ENCODE peak calls at places on chromosomes 5 and 9, in five cellular contexts. One of them, this sample, is unnamed.
A peak's percentile ranks its signal among the peaks of the same experiment; 100 is the strongest.

GRCh38 chr5:37789991-37790390 is 49.9 kb downstream of the GDNF start:
- DNase-seq in left lung: no peak
- DNase-seq in choroid plexus epithelial cell: peak; percentile 47
- DNase-seq in sigmoid colon: no peak
- DNase-seq in HFFc6: peak; percentile 41
- DNase-seq in this sample: no peak

GRCh38 chr9:125632321-125633115 is 74.5 kb downstream of the MAPKAP1 start:
- DNase-seq in choroid plexus epithelial cell: no peak
- DNase-seq in HFFc6: peak; percentile 62
- DNase-seq in left lung: no peak
- DNase-seq in sigmoid colon: no peak
- DNase-seq in this sample: no peak

GRCh38 chr5:178083942-178084341 is 29.4 kb upstream of the N4BP3 start:
- DNase-seq in left lung: no peak
- DNase-seq in choroid plexus epithelial cell: no peak
- DNase-seq in HFFc6: peak; percentile 4
- DNase-seq in sigmoid colon: no peak
- DNase-seq in this sample: no peak

GRCh38 chr5:6849569-6849968 is 136.3 kb downstream of the TENT4A start:
- DNase-seq in sigmoid colon: no peak
- DNase-seq in left lung: no peak
- DNase-seq in HFFc6: no peak
- DNase-seq in choroid plexus epithelial cell: no peak
- DNase-seq in this sample: no peak

GRCh38 chr5:1490360-1490759 is 33.4 kb downstream of the LPCAT1 start:
- DNase-seq in left lung: no peak
- DNase-seq in HFFc6: no peak
- DNase-seq in choroid plexus epithelial cell: no peak
- DNase-seq in sigmoid colon: no peak
- DNase-seq in this sample: no peak

GRCh38 chr9:127938298-127938690 is 640 bp upstream of the DPM2 start:
- DNase-seq in HFFc6: no peak
- DNase-seq in choroid plexus epithelial cell: no peak
- DNase-seq in left lung: no peak
- DNase-seq in sigmoid colon: no peak
- DNase-seq in this sample: no peak

GRCh38 chr9:137308102-137308619 is 6.1 kb upstream of the NRARP start:
- DNase-seq in HFFc6: no peak
- DNase-seq in left lung: no peak
- DNase-seq in choroid plexus epithelial cell: no peak
- DNase-seq in sigmoid colon: no peak
- DNase-seq in this sample: no peak

GRCh38 chr9:104173020-104173419 is 78.9 kb downstream of the SMC2 start:
- DNase-seq in HFFc6: no peak
- DNase-seq in left lung: no peak
- DNase-seq in choroid plexus epithelial cell: no peak
- DNase-seq in sigmoid colon: no peak
- DNase-seq in this sample: no peak

GRCh38 chr5:109242518-109242917 is 167.3 kb downstream of the PJA2 start:
- DNase-seq in choroid plexus epithelial cell: peak; percentile 14
- DNase-seq in left lung: no peak
- DNase-seq in HFFc6: no peak
- DNase-seq in sigmoid colon: no peak
- DNase-seq in this sample: no peak

GRCh38 chr9:86945868-86946711 is 1.2 kb downstream of the GAS1 start:
- DNase-seq in choroid plexus epithelial cell: peak; percentile 76
- DNase-seq in left lung: peak; percentile 40
- DNase-seq in sigmoid colon: peak; percentile 82
- DNase-seq in HFFc6: peak; percentile 72
- DNase-seq in this sample: peak; percentile 56

GRCh38 chr9:114938687-114939575 is 8.5 kb upstream of the TNFSF8 start:
- DNase-seq in left lung: no peak
- DNase-seq in sigmoid colon: no peak
- DNase-seq in HFFc6: no peak
- DNase-seq in choroid plexus epithelial cell: peak; percentile 51
- DNase-seq in this sample: no peak

GRCh38 chr5:160486573-160486972 is 64.9 kb downstream of the PTTG1 start:
- DNase-seq in choroid plexus epithelial cell: no peak
- DNase-seq in HFFc6: no peak
- DNase-seq in left lung: no peak
- DNase-seq in sigmoid colon: no peak
- DNase-seq in this sample: no peak

GRCh38 chr5:35319231-35320002 is 89.1 kb upstream of the PRLR start:
- DNase-seq in left lung: peak; percentile 77
- DNase-seq in choroid plexus epithelial cell: peak; percentile 40
- DNase-seq in HFFc6: no peak
- DNase-seq in sigmoid colon: peak; percentile 79
- DNase-seq in this sample: no peak

GRCh38 chr9:21381752-21382339 is 3.4 kb downstream of the IFNA2 start:
- DNase-seq in left lung: no peak
- DNase-seq in choroid plexus epithelial cell: no peak
- DNase-seq in sigmoid colon: no peak
- DNase-seq in HFFc6: no peak
- DNase-seq in this sample: no peak

GRCh38 chr9:104773118-104773517 is 9.2 kb downstream of the NIPSNAP3B start:
- DNase-seq in sigmoid colon: no peak
- DNase-seq in choroid plexus epithelial cell: no peak
- DNase-seq in HFFc6: no peak
- DNase-seq in left lung: no peak
- DNase-seq in this sample: no peak

GRCh38 chr9:133768859-133769510 is 30.8 kb upstream of the SARDH start:
- DNase-seq in choroid plexus epithelial cell: peak; percentile 13
- DNase-seq in left lung: peak; percentile 26
- DNase-seq in HFFc6: no peak
- DNase-seq in sigmoid colon: peak; percentile 57
- DNase-seq in this sample: peak; percentile 10

GRCh38 chr9:133371261-133371711 is 4.6 kb downstream of the SURF4 start:
- DNase-seq in HFFc6: no peak
- DNase-seq in left lung: no peak
- DNase-seq in sigmoid colon: no peak
- DNase-seq in choroid plexus epithelial cell: peak; percentile 58
- DNase-seq in this sample: peak; percentile 34

DNA sequence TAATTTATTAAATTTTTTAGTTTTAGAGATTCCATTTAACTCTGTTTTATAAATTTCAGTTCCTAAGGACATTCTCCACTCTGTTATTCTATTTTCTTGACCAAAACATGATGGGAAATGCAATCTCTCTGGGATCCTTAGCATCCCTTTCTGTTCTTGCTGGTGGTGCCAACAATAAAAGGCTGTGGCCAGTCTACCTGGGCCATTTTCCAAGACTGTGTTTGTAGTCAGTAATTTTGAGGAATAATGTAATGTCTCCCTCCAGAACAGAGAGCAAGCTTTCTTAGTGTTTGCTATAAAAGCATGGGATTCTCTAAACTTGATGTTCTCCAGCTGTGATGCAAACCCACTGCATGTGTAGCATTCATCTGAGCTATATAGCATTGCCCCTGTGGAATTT is 211.4 kb upstream of the TAS2R1 start:
- DNase-seq in HFFc6: no peak
- DNase-seq in sigmoid colon: no peak
- DNase-seq in left lung: no peak
- DNase-seq in choroid plexus epithelial cell: no peak
- DNase-seq in this sample: no peak
- TF ChIP-seq CTCF in HFFc6: no peak
- TF ChIP-seq CTCF in sigmoid colon: no peak
- TF ChIP-seq CTCF in left lung: no peak
- TF ChIP-seq CTCF in choroid plexus epithelial cell: no peak
- TF ChIP-seq CTCF in this sample: no peak

GRCh38 chr5:80487444-80487828 is 464 bp upstream of the FAM151B start:
- DNase-seq in HFFc6: no peak
- DNase-seq in left lung: no peak
- DNase-seq in choroid plexus epithelial cell: no peak
- DNase-seq in sigmoid colon: no peak
- DNase-seq in this sample: no peak

GRCh38 chr5:80492741-80493140 is 4.8 kb downstream of the FAM151B start:
- DNase-seq in HFFc6: no peak
- DNase-seq in left lung: no peak
- DNase-seq in sigmoid colon: no peak
- DNase-seq in choroid plexus epithelial cell: no peak
- DNase-seq in this sample: no peak

GRCh38 chr5:80491296-80491695 is 3.4 kb downstream of the FAM151B start:
- DNase-seq in sigmoid colon: no peak
- DNase-seq in HFFc6: no peak
- DNase-seq in choroid plexus epithelial cell: no peak
- DNase-seq in left lung: no peak
- DNase-seq in this sample: no peak

GRCh38 chr5:80483636-80484232 is 4.2 kb upstream of the FAM151B start:
- DNase-seq in left lung: no peak
- DNase-seq in HFFc6: no peak
- DNase-seq in choroid plexus epithelial cell: no peak
- DNase-seq in sigmoid colon: no peak
- DNase-seq in this sample: no peak

DNA sequence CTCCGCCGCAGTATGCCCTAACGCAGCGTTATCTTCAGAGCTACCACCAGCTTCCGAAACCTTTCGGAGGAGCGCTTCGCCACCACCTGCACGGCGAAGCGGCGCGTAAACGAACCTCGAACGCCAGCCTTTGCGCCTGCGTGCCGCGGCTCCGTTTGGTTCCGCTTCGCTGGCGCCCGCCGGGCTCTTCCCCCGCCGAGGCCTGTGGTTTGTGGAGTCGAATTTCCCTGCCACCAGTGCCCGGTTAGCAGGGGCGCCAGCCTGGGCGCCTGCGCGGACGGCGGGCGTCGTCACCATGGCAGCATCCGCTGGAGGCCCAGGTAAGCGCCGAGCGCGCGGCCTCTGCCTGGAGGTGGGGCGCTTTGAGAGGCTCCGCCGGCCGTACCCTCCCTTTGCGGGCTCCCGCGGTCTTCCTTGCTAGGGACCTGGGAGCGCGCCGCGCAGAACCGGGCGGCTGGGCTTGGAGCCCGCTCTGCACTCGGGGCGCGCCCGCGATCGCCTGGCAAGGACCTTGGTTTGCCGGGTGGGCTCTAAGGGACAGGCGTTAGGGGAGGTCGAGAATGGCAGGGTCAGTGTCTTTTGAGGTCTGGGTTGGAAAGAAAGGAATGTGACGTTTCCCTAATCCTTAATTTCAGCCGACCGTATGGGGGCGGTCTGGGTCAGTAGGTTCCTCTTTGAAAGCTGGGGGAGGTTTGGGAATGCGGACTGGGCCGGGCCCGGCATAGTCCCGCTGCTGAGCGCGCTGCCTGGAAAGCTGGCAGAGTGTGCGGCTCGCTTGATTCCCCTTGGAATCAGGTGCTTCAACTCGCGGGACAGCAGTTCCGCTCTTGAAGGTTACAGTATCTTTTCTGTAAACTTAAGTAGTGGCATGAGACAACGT is at the start of gene FAM151B:
- DNase-seq in sigmoid colon: peak; percentile 88
- DNase-seq in choroid plexus epithelial cell: peak; percentile 86
- DNase-seq in HFFc6: peak; percentile 90
- DNase-seq in left lung: peak; percentile 93
- DNase-seq in this sample: no peak
- TF ChIP-seq CTCF in sigmoid colon: no peak
- TF ChIP-seq CTCF in choroid plexus epithelial cell: peak; percentile 36
- TF ChIP-seq CTCF in HFFc6: peak; percentile 49
- TF ChIP-seq CTCF in left lung: no peak
- TF ChIP-seq CTCF in this sample: no peak

DNA sequence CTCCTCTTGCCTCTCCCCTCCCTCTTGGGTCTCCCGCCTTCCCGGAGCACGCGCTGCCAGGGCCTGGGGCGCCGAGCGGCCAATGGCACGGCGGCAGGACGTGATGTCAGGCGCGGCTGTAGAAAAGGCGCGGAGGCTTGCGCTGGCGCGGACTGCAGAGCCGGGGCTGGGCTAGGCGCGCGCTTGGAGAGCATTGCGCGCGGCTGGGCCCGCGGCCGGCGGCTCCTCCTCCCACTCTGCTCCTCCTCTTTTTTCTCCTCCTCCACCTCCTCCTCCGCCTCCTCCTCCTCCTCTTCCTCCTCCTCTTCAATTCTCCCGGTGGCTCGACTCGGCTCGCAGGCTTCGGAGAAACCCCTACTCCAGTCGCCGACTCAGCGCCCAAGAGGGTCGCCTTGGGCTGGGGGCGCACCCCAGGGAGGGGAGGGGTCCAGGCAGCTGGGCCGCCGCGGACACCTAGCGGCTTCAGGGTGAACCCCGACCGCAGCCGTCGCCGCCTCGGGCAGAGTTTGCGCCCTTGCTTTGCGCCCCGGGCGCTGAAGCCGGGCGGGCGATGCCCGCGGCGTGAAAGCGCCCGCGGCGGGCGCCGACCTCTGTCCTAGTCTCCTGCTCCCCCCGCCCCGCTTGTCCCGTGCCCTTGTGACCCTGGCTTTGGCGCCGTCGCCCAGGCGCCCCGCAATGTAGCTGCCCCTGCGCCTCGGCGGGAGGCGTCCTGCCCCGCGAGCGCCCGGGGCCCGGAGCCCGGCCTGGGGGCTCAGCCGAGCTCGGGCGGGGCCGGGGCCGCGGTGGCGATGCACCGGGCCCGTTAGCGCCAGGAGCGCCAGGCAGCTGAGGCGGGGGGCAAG is at the start of gene LHX2:
- DNase-seq in HFFc6: peak; percentile 49
- DNase-seq in left lung: no peak
- DNase-seq in choroid plexus epithelial cell: peak; percentile 59
- DNase-seq in sigmoid colon: no peak
- DNase-seq in this sample: no peak
- TF ChIP-seq CTCF in HFFc6: peak; percentile 15
- TF ChIP-seq CTCF in left lung: no peak
- TF ChIP-seq CTCF in choroid plexus epithelial cell: no peak
- TF ChIP-seq CTCF in sigmoid colon: no peak
- TF ChIP-seq CTCF in this sample: no peak

GRCh38 chr5:165999693-166000092 is 2291.8 kb upstream of the WWC1 start:
- DNase-seq in left lung: no peak
- DNase-seq in sigmoid colon: no peak
- DNase-seq in HFFc6: no peak
- DNase-seq in choroid plexus epithelial cell: no peak
- DNase-seq in this sample: no peak

DNA sequence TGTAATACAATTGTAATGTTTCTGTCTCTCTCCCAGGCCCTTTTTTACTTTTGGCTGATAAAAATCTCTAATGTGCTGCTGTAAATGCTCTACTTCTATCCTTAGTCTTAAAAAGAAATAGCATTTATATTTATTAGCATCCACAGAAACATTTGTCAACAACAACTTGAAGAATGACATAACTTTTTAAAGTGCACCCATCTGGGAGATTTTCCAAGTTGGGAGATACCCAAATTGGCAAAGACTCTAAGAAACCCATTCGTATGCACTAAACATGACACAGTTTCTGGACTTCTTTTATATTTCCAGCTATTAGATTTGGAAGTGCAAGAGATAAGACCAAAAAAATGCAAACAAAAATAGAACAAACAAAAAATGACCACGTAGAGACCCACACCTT is 2287.4 kb upstream of the WWC1 start:
- DNase-seq in left lung: no peak
- DNase-seq in HFFc6: no peak
- DNase-seq in sigmoid colon: no peak
- DNase-seq in choroid plexus epithelial cell: no peak
- DNase-seq in this sample: no peak
- TF ChIP-seq CTCF in left lung: no peak
- TF ChIP-seq CTCF in HFFc6: no peak
- TF ChIP-seq CTCF in sigmoid colon: no peak
- TF ChIP-seq CTCF in choroid plexus epithelial cell: no peak
- TF ChIP-seq CTCF in this sample: no peak

GRCh38 chr5:20476016-20476415 is 488.0 kb upstream of the CDH18 start:
- DNase-seq in HFFc6: no peak
- DNase-seq in choroid plexus epithelial cell: no peak
- DNase-seq in sigmoid colon: no peak
- DNase-seq in left lung: no peak
- DNase-seq in this sample: no peak
- TF ChIP-seq CTCF in HFFc6: no peak
- TF ChIP-seq CTCF in choroid plexus epithelial cell: no peak
- TF ChIP-seq CTCF in sigmoid colon: no peak
- TF ChIP-seq CTCF in left lung: no peak
- TF ChIP-seq CTCF in this sample: no peak